ENCODE peak calls at places on chromosomes 1 and 21, in eight cellular contexts. One of them, this sample, is unnamed. For H3K27me3, the result is how much of the 10 kb centered on the place peaks cover.

GRCh38 chr1:185694081-185694480 is 40.1 kb upstream of the HMCN1 start:
- DNase-seq in CD8-positive, alpha-beta T cell: peak
- DNase-seq in heart left ventricle: peak
- DNase-seq in Peyer's patch: peak
- DNase-seq in MM.1S: peak
- DNase-seq in lower lobe of right lung: no peak
- DNase-seq in upper lobe of right lung: no peak
- DNase-seq in body of pancreas: peak
- DNase-seq in this sample: peak

GRCh38 chr21:14864211-14865021 is 200.4 kb downstream of the NRIP1 start:
- DNase-seq in lower lobe of right lung: peak
- DNase-seq in Peyer's patch: peak
- DNase-seq in heart left ventricle: peak
- DNase-seq in body of pancreas: peak
- DNase-seq in CD8-positive, alpha-beta T cell: no peak
- DNase-seq in MM.1S: peak
- DNase-seq in upper lobe of right lung: peak
- DNase-seq in this sample: peak

GRCh38 chr1:193730017-193730416 is 543.6 kb upstream of the B3GALT2 start:
- DNase-seq in upper lobe of right lung: no peak
- DNase-seq in MM.1S: no peak
- DNase-seq in CD8-positive, alpha-beta T cell: no peak
- DNase-seq in Peyer's patch: no peak
- DNase-seq in lower lobe of right lung: no peak
- DNase-seq in body of pancreas: no peak
- DNase-seq in heart left ventricle: no peak
- DNase-seq in this sample: peak

GRCh38 chr1:245779797-245780529 is 625.2 kb downstream of the KIF26B start:
- DNase-seq in MM.1S: no peak
- DNase-seq in upper lobe of right lung: no peak
- DNase-seq in Peyer's patch: no peak
- DNase-seq in heart left ventricle: no peak
- DNase-seq in body of pancreas: no peak
- DNase-seq in lower lobe of right lung: no peak
- DNase-seq in CD8-positive, alpha-beta T cell: no peak
- DNase-seq in this sample: no peak

GRCh38 chr1:25543425-25544242 is at the start of gene LDLRAP1:
- DNase-seq in heart left ventricle: peak
- DNase-seq in lower lobe of right lung: peak
- DNase-seq in Peyer's patch: peak
- DNase-seq in CD8-positive, alpha-beta T cell: peak
- DNase-seq in body of pancreas: peak
- DNase-seq in upper lobe of right lung: peak
- DNase-seq in MM.1S: peak
- DNase-seq in this sample: peak

GRCh38 chr1:67100833-67101232 is 33.9 kb downstream of the C1orf141 start:
- DNase-seq in heart left ventricle: no peak
- DNase-seq in Peyer's patch: no peak
- DNase-seq in body of pancreas: no peak
- DNase-seq in lower lobe of right lung: no peak
- DNase-seq in MM.1S: no peak
- DNase-seq in CD8-positive, alpha-beta T cell: no peak
- DNase-seq in upper lobe of right lung: no peak
- DNase-seq in this sample: no peak

GRCh38 chr21:17612023-17612564 is 607 bp downstream of the BTG3 start:
- DNase-seq in body of pancreas: peak
- DNase-seq in heart left ventricle: peak
- DNase-seq in MM.1S: peak
- DNase-seq in CD8-positive, alpha-beta T cell: peak
- DNase-seq in lower lobe of right lung: peak
- DNase-seq in Peyer's patch: peak
- DNase-seq in upper lobe of right lung: peak
- DNase-seq in this sample: peak

GRCh38 chr1:156146006-156146748 is 7.2 kb upstream of the SEMA4A start:
- DNase-seq in body of pancreas: peak
- DNase-seq in upper lobe of right lung: peak
- DNase-seq in CD8-positive, alpha-beta T cell: no peak
- DNase-seq in Peyer's patch: peak
- DNase-seq in MM.1S: peak
- DNase-seq in heart left ventricle: peak
- DNase-seq in lower lobe of right lung: peak
- DNase-seq in this sample: peak

GRCh38 chr1:14259191-14259757 is 339.2 kb upstream of the KAZN start:
- DNase-seq in Peyer's patch: peak
- DNase-seq in heart left ventricle: peak
- DNase-seq in lower lobe of right lung: peak
- DNase-seq in upper lobe of right lung: peak
- DNase-seq in body of pancreas: peak
- DNase-seq in MM.1S: no peak
- DNase-seq in CD8-positive, alpha-beta T cell: no peak
- DNase-seq in this sample: no peak

GRCh38 chr1:175188936-175189335 is 3.6 kb downstream of the KIAA0040 start:
- DNase-seq in upper lobe of right lung: no peak
- DNase-seq in MM.1S: peak
- DNase-seq in CD8-positive, alpha-beta T cell: peak
- DNase-seq in Peyer's patch: peak
- DNase-seq in heart left ventricle: peak
- DNase-seq in body of pancreas: no peak
- DNase-seq in lower lobe of right lung: peak
- DNase-seq in this sample: no peak

GRCh38 chr1:156160744-156161181 is 7.4 kb downstream of the SEMA4A start:
- DNase-seq in body of pancreas: peak
- DNase-seq in heart left ventricle: peak
- DNase-seq in CD8-positive, alpha-beta T cell: peak
- DNase-seq in MM.1S: peak
- DNase-seq in Peyer's patch: peak
- DNase-seq in lower lobe of right lung: peak
- DNase-seq in upper lobe of right lung: peak
- DNase-seq in this sample: peak

GRCh38 chr1:175073633-175074032 is 6.0 kb downstream of the TNN start:
- DNase-seq in heart left ventricle: no peak
- DNase-seq in CD8-positive, alpha-beta T cell: no peak
- DNase-seq in upper lobe of right lung: no peak
- DNase-seq in body of pancreas: no peak
- DNase-seq in Peyer's patch: no peak
- DNase-seq in MM.1S: no peak
- DNase-seq in lower lobe of right lung: no peak
- DNase-seq in this sample: no peak

GRCh38 chr1:19373206-19374126 is 61.3 kb downstream of the SLC66A1 start:
- DNase-seq in CD8-positive, alpha-beta T cell: no peak
- DNase-seq in Peyer's patch: no peak
- DNase-seq in heart left ventricle: no peak
- DNase-seq in lower lobe of right lung: no peak
- DNase-seq in MM.1S: no peak
- DNase-seq in body of pancreas: no peak
- DNase-seq in upper lobe of right lung: no peak
- DNase-seq in this sample: no peak

GRCh38 chr1:98157524-98158293 is 236.9 kb upstream of the DPYD start:
- DNase-seq in lower lobe of right lung: no peak
- DNase-seq in heart left ventricle: no peak
- DNase-seq in body of pancreas: no peak
- DNase-seq in Peyer's patch: no peak
- DNase-seq in upper lobe of right lung: no peak
- DNase-seq in CD8-positive, alpha-beta T cell: no peak
- DNase-seq in MM.1S: no peak
- DNase-seq in this sample: no peak

GRCh38 chr1:28115267-28115666 is 26.9 kb upstream of the EYA3 start:
- DNase-seq in MM.1S: no peak
- DNase-seq in lower lobe of right lung: peak
- DNase-seq in upper lobe of right lung: no peak
- DNase-seq in Peyer's patch: no peak
- DNase-seq in heart left ventricle: no peak
- DNase-seq in body of pancreas: no peak
- DNase-seq in CD8-positive, alpha-beta T cell: no peak
- DNase-seq in this sample: no peak

GRCh38 chr1:200468264-200469001 is 58.6 kb upstream of the ZNF281 start:
- DNase-seq in upper lobe of right lung: no peak
- DNase-seq in heart left ventricle: no peak
- DNase-seq in MM.1S: no peak
- DNase-seq in Peyer's patch: no peak
- DNase-seq in body of pancreas: no peak
- DNase-seq in CD8-positive, alpha-beta T cell: no peak
- DNase-seq in lower lobe of right lung: no peak
- DNase-seq in this sample: no peak

GRCh38 chr1:147486876-147487656 is 54.2 kb upstream of the BCL9 start:
- DNase-seq in heart left ventricle: no peak
- DNase-seq in upper lobe of right lung: no peak
- DNase-seq in MM.1S: no peak
- DNase-seq in Peyer's patch: no peak
- DNase-seq in CD8-positive, alpha-beta T cell: no peak
- DNase-seq in lower lobe of right lung: no peak
- DNase-seq in body of pancreas: no peak
- DNase-seq in this sample: no peak

GRCh38 chr1:155981266-155982088 is 3.1 kb upstream of the ARHGEF2 start:
- DNase-seq in MM.1S: peak
- DNase-seq in heart left ventricle: no peak
- DNase-seq in upper lobe of right lung: no peak
- DNase-seq in Peyer's patch: peak
- DNase-seq in lower lobe of right lung: peak
- DNase-seq in body of pancreas: no peak
- DNase-seq in CD8-positive, alpha-beta T cell: no peak
- DNase-seq in this sample: peak

GRCh38 chr1:100322436-100323211 is 29.7 kb upstream of the CDC14A start:
- DNase-seq in MM.1S: no peak
- DNase-seq in lower lobe of right lung: no peak
- DNase-seq in heart left ventricle: no peak
- DNase-seq in CD8-positive, alpha-beta T cell: no peak
- DNase-seq in upper lobe of right lung: no peak
- DNase-seq in body of pancreas: no peak
- DNase-seq in Peyer's patch: no peak
- DNase-seq in this sample: no peak

DNA sequence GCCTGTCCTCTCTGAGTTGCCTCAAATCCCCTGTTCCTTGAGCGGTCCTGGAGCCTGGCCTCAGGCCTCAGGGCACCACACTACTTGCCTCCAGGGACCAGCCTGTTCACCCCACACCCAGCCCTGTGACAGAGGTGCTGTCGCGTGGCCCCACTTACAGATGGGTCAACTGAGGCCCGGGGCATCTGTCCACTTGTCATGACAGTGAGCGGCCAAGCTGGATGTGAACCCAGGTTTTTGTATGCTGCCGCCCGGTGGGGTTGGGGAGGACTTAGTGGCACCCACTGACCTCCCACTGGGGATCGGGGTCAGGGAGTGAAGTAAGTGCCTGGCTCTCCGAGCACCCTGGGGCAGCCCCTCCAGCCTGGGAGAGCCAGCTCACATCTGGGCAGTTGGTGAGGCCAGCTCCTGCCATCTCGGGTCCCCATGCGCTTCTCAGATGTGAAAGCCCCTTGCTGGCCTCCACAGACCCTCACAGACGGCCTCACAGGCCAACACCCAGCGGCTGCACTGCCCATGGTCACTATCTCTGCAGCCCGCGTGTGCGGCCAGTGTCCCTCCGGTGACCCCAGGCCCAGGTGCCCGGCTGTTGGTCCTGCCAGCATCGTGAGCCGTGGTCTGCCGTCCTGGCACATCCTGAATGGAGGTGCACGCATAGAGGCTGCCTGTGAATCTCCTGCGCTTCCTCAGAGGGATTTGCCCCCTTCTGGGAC is 9.3 kb upstream of the FAAP20 start:
- DNase-seq in lower lobe of right lung: no peak
- DNase-seq in upper lobe of right lung: peak
- DNase-seq in Peyer's patch: no peak
- DNase-seq in body of pancreas: no peak
- DNase-seq in heart left ventricle: no peak
- DNase-seq in MM.1S: no peak
- DNase-seq in CD8-positive, alpha-beta T cell: no peak
- DNase-seq in this sample: no peak
- H3K27me3 ChIP-seq in lower lobe of right lung: under half
- H3K27me3 ChIP-seq in upper lobe of right lung: under half
- H3K27me3 ChIP-seq in Peyer's patch: under half
- H3K27me3 ChIP-seq in body of pancreas: under half
- H3K27me3 ChIP-seq in heart left ventricle: under half
- H3K27me3 ChIP-seq in MM.1S: half or more
- H3K27me3 ChIP-seq in CD8-positive, alpha-beta T cell: under half
- H3K27me3 ChIP-seq in this sample: under half

GRCh38 chr1:228082260-228082974 is at the start of gene ARF1:
- DNase-seq in CD8-positive, alpha-beta T cell: peak
- DNase-seq in body of pancreas: peak
- DNase-seq in Peyer's patch: peak
- DNase-seq in heart left ventricle: peak
- DNase-seq in MM.1S: peak
- DNase-seq in upper lobe of right lung: peak
- DNase-seq in lower lobe of right lung: peak
- DNase-seq in this sample: peak
- TF ChIP-seq CTCF in CD8-positive, alpha-beta T cell: no peak
- TF ChIP-seq CTCF in body of pancreas: peak
- TF ChIP-seq CTCF in Peyer's patch: peak
- TF ChIP-seq CTCF in heart left ventricle: no peak
- TF ChIP-seq CTCF in MM.1S: no peak
- TF ChIP-seq CTCF in upper lobe of right lung: no peak
- TF ChIP-seq CTCF in lower lobe of right lung: peak
- TF ChIP-seq CTCF in this sample: no peak

GRCh38 chr1:153880962-153881361 is 41.8 kb downstream of the GATAD2B start:
- DNase-seq in lower lobe of right lung: peak
- DNase-seq in MM.1S: no peak
- DNase-seq in Peyer's patch: peak
- DNase-seq in CD8-positive, alpha-beta T cell: peak
- DNase-seq in heart left ventricle: peak
- DNase-seq in upper lobe of right lung: peak
- DNase-seq in body of pancreas: peak
- DNase-seq in this sample: peak
- H3K4me3 ChIP-seq in lower lobe of right lung: peak
- H3K4me3 ChIP-seq in MM.1S: no peak
- H3K4me3 ChIP-seq in Peyer's patch: no peak
- H3K4me3 ChIP-seq in CD8-positive, alpha-beta T cell: no peak
- H3K4me3 ChIP-seq in heart left ventricle: peak
- H3K4me3 ChIP-seq in upper lobe of right lung: peak
- H3K4me3 ChIP-seq in body of pancreas: no peak
- H3K4me3 ChIP-seq in this sample: peak

GRCh38 chr1:84476225-84476624 is 2.8 kb upstream of the RPF1 start:
- DNase-seq in upper lobe of right lung: no peak
- DNase-seq in heart left ventricle: no peak
- DNase-seq in lower lobe of right lung: no peak
- DNase-seq in MM.1S: no peak
- DNase-seq in CD8-positive, alpha-beta T cell: no peak
- DNase-seq in Peyer's patch: no peak
- DNase-seq in body of pancreas: no peak
- DNase-seq in this sample: no peak
- H3K27me3 ChIP-seq in upper lobe of right lung: under half
- H3K27me3 ChIP-seq in heart left ventricle: under half
- H3K27me3 ChIP-seq in lower lobe of right lung: under half
- H3K27me3 ChIP-seq in MM.1S: under half
- H3K27me3 ChIP-seq in CD8-positive, alpha-beta T cell: under half
- H3K27me3 ChIP-seq in Peyer's patch: under half
- H3K27me3 ChIP-seq in body of pancreas: under half
- H3K27me3 ChIP-seq in this sample: under half